ENCODE peak calls at places on chromosomes 12 and 14, in seven cellular contexts. T, D, L, Y, O, M and R are unnamed samples.

GRCh38 chr12:122517877-122518276 is 8.9 kb downstream of the RSRC2 start:
- DNase-seq in D (peak), L (no peak), Y (no peak), T (no peak), O (no peak), M (no peak), R (no peak)

GRCh38 chr14:61662001-61662400 is 33.3 kb upstream of the HIF1A start:
- DNase-seq in T (no peak), O (no peak), M (no peak), Y (no peak), D (no peak), L (no peak), R (no peak)

GRCh38 chr12:116559330-116560080 is at the start of gene MAP1LC3B2:
- DNase-seq in O (peak), Y (peak), D (peak), T (peak), M (no peak), L (peak), R (peak)

GRCh38 chr14:37129047-37129446 is 43.4 kb downstream of the SLC25A21 start:
- DNase-seq in Y (no peak), O (no peak), M (no peak), L (no peak), D (no peak), T (no peak), R (no peak)

GRCh38 chr14:104393898-104394605 is 185.5 kb upstream of the C14orf180 start:
- DNase-seq in M (peak), L (peak), D (no peak), Y (no peak), O (no peak), T (peak), R (peak)

GRCh38 chr12:121789233-121789781 is 4.2 kb downstream of the RHOF start:
- DNase-seq in Y (no peak), O (no peak), T (no peak), D (no peak), M (no peak), L (no peak), R (no peak)

GRCh38 chr12:93242154-93242958 is 135.4 kb upstream of the NUDT4 start:
- DNase-seq in L (no peak), M (no peak), D (no peak), T (no peak), Y (no peak), O (no peak), R (no peak)

GRCh38 chr12:6608592-6609311 is 1.6 kb upstream of the CHD4 start:
- DNase-seq in L (no peak), Y (no peak), T (peak), D (peak), O (peak), M (peak), R (no peak)

GRCh38 chr12:103751600-103751999 is 89.4 kb downstream of the NT5DC3 start:
- DNase-seq in D (no peak), M (no peak), T (no peak), L (no peak), O (no peak), Y (no peak), R (no peak)

GRCh38 chr14:30974628-30975027 is 50.8 kb upstream of the AP4S1 start:
- DNase-seq in M (no peak), O (no peak), Y (no peak), D (peak), L (no peak), T (no peak), R (no peak)

GRCh38 chr12:24546084-24546483 is 402.8 kb downstream of the BCAT1 start:
- DNase-seq in Y (no peak), T (no peak), M (no peak), O (no peak), D (no peak), L (no peak), R (no peak)

GRCh38 chr12:53207042-53207441 is at the start of gene ITGB7:
- DNase-seq in M (no peak), T (no peak), L (no peak), D (no peak), O (no peak), Y (peak), R (peak)

GRCh38 chr12:127284870-127285431 is 982.0 kb upstream of the TMEM132C start:
- DNase-seq in D (no peak), M (no peak), L (no peak), T (no peak), O (no peak), Y (no peak), R (no peak)

GRCh38 chr12:123165537-123165936 is 14.6 kb upstream of the PITPNM2 start:
- DNase-seq in L (no peak), O (no peak), T (no peak), M (no peak), Y (no peak), D (no peak), R (no peak)

GRCh38 chr14:23817164-23817767 is 136.3 kb upstream of the DHRS4 start:
- DNase-seq in O (no peak), D (no peak), L (no peak), T (no peak), Y (no peak), M (no peak), R (no peak)

GRCh38 chr14:34817768-34818167 is 57.4 kb downstream of the BAZ1A start:
- DNase-seq in T (no peak), O (no peak), D (no peak), Y (no peak), L (no peak), M (no peak), R (no peak)

GRCh38 chr12:7935773-7936581 is at the start of gene SLC2A3:
- DNase-seq in M (peak), T (peak), Y (peak), D (peak), L (no peak), O (peak), R (peak)

GRCh38 chr12:57739387-57739786 is 845 bp upstream of the AGAP2 start:
- DNase-seq in O (no peak), D (no peak), M (no peak), L (no peak), Y (no peak), T (peak), R (no peak)

GRCh38 chr14:80213602-80214001 is 2.3 kb upstream of the DIO2 start:
- DNase-seq in M (no peak), D (peak), T (no peak), L (no peak), O (peak), Y (no peak), R (peak)

GRCh38 chr12:46368684-46369083 is 3.9 kb downstream of the SLC38A2 start:
- DNase-seq in O (no peak), D (no peak), L (no peak), Y (no peak), T (no peak), M (no peak), R (no peak)

GRCh38 chr12:47744778-47745436 is 13.8 kb downstream of the RAPGEF3 start:
- DNase-seq in T (no peak), D (no peak), Y (no peak), O (no peak), M (no peak), L (no peak), R (no peak)

GRCh38 chr14:57865066-57865449 is 834 bp downstream of the SLC35F4 start:
- DNase-seq in O (no peak), T (no peak), Y (no peak), M (peak), D (no peak), L (no peak), R (no peak)

GRCh38 chr12:14258468-14258947 is 107.0 kb upstream of the ATF7IP start:
- DNase-seq in O (no peak), L (no peak), D (no peak), T (no peak), M (peak), Y (no peak), R (no peak)

GRCh38 chr12:2619136-2619535 is 175.6 kb upstream of the FKBP4 start:
- DNase-seq in O (no peak), D (no peak), T (no peak), M (no peak), L (no peak), Y (no peak), R (no peak)

GRCh38 chr12:57138526-57139272 is 8.7 kb downstream of the LRP1-AS start:
- DNase-seq in D (no peak), T (peak), M (peak), L (no peak), Y (no peak), O (peak), R (no peak)

GRCh38 chr12:55664826-55665225 is 28.1 kb downstream of the OR10P1 start:
- DNase-seq in T (no peak), M (no peak), Y (no peak), L (no peak), O (no peak), D (no peak), R (no peak)

GRCh38 chr12:8890313-8891084 is 23.8 kb upstream of the PHC1 start:
- DNase-seq in D (peak), T (peak), O (peak), L (no peak), Y (peak), M (peak), R (peak)

GRCh38 chr12:4355843-4356327 is 23.6 kb downstream of the FGF23 start:
- DNase-seq in O (peak), M (no peak), D (peak), T (peak), Y (no peak), L (no peak), R (no peak)

GRCh38 chr12:570237-570925 is 92.9 kb downstream of the NINJ2 start:
- DNase-seq in Y (no peak), T (peak), O (peak), L (peak), D (peak), M (peak), R (peak)
- TF ChIP-seq POLR2A in Y (no peak), T (peak), O (peak), L (no peak), D (peak), M (peak), R (no peak)

GRCh38 chr12:64404470-64405446 is 566 bp downstream of the XPOT start:
- DNase-seq in Y (no peak), T (no peak), M (no peak), O (peak), D (peak), L (no peak), R (peak)
- TF ChIP-seq POLR2A in Y (peak), T (peak), M (peak), O (peak), D (peak), L (peak), R (no peak)

GRCh38 chr12:120534203-120534702 is at the start of gene RNF10:
- DNase-seq in Y (peak), D (peak), O (peak), T (peak), L (peak), M (peak), R (peak)

GRCh38 chr12:120532701-120533238 is 1.4 kb upstream of the RNF10 start:
- DNase-seq in M (no peak), Y (no peak), O (no peak), L (no peak), D (no peak), T (no peak), R (no peak)

GRCh38 chr12:120536064-120536791 is 2.1 kb downstream of the RNF10 start:
- DNase-seq in L (no peak), D (no peak), O (peak), M (no peak), T (no peak), Y (no peak), R (peak)

GRCh38 chr12:120538281-120539156 is 4.4 kb downstream of the RNF10 start:
- DNase-seq in D (peak), M (peak), O (peak), T (peak), Y (no peak), L (no peak), R (peak)

GRCh38 chr12:120534703-120535655 is 823 bp downstream of the RNF10 start:
- DNase-seq in O (no peak), Y (no peak), M (peak), L (no peak), T (peak), D (peak), R (peak)
- TF ChIP-seq POLR2A in O (no peak), Y (peak), M (no peak), L (no peak), T (no peak), D (no peak), R (no peak)

GRCh38 chr14:99273724-99274345 is 1.8 kb upstream of the BCL11B start:
- DNase-seq in T (no peak), Y (no peak), M (no peak), O (peak), L (peak), D (peak), R (peak)

GRCh38 chr14:99276482-99276881 is 4.5 kb upstream of the BCL11B start:
- DNase-seq in L (no peak), O (no peak), Y (no peak), D (no peak), T (no peak), M (no peak), R (no peak)

GRCh38 chr14:99273025-99273723 is 1.2 kb upstream of the BCL11B start:
- DNase-seq in D (peak), O (peak), M (no peak), T (no peak), Y (no peak), L (peak), R (peak)

GRCh38 chr14:99274346-99275221 is 2.6 kb upstream of the BCL11B start:
- DNase-seq in T (peak), L (peak), M (peak), O (peak), Y (no peak), D (peak), R (peak)

GRCh38 chr14:99275222-99275584 is 3.2 kb upstream of the BCL11B start:
- DNase-seq in O (no peak), T (no peak), L (no peak), D (no peak), Y (no peak), M (no peak), R (no peak)
- TF ChIP-seq POLR2A in O (no peak), T (no peak), L (no peak), D (no peak), Y (no peak), M (no peak), R (no peak)

GRCh38 chr14:100067971-100068959 is 3.0 kb downstream of the EVL start:
- DNase-seq in Y (peak), O (no peak), L (no peak), T (no peak), M (no peak), D (no peak), R (peak)
- TF ChIP-seq POLR2A in Y (peak), O (no peak), L (no peak), T (no peak), M (no peak), D (no peak), R (no peak)

GRCh38 chr12:32755654-32756475 is at the start of gene YARS2:
- DNase-seq in D (peak), L (no peak), T (peak), M (peak), O (peak), Y (peak), R (peak)
- TF ChIP-seq POLR2A in D (peak), L (peak), T (peak), M (peak), O (peak), Y (peak), R (no peak)